ENCODE peak calls at places on chromosomes 7 and 10, in five cellular contexts. One of them, this sample, is unnamed.

GRCh38 chr7:45708046-45708950 is 134.1 kb downstream of the ADCY1 start:
- DNase-seq in GM12878: no peak
- DNase-seq in HepG2: no peak
- DNase-seq in NT2/D1: no peak
- DNase-seq in H1: no peak
- DNase-seq in this sample: no peak

GRCh38 chr7:6589829-6590644 is at the start of gene INTS15:
- DNase-seq in GM12878: no peak
- DNase-seq in HepG2: peak
- DNase-seq in NT2/D1: peak
- DNase-seq in H1: no peak
- DNase-seq in this sample: peak

GRCh38 chr10:114821293-114821914 is at the start of gene FHIP2A:
- DNase-seq in GM12878: no peak
- DNase-seq in HepG2: peak
- DNase-seq in NT2/D1: peak
- DNase-seq in H1: peak
- DNase-seq in this sample: peak

GRCh38 chr10:69179089-69179742 is 818 bp upstream of the SUPV3L1 start:
- DNase-seq in GM12878: no peak
- DNase-seq in HepG2: no peak
- DNase-seq in NT2/D1: no peak
- DNase-seq in H1: no peak
- DNase-seq in this sample: peak

GRCh38 chr7:33909755-33910154 is 4.4 kb downstream of the BMPER start:
- DNase-seq in GM12878: no peak
- DNase-seq in HepG2: no peak
- DNase-seq in NT2/D1: no peak
- DNase-seq in H1: no peak
- DNase-seq in this sample: no peak

GRCh38 chr10:89032141-89032814 is 41.7 kb downstream of the FAS start:
- DNase-seq in GM12878: peak
- DNase-seq in HepG2: no peak
- DNase-seq in NT2/D1: peak
- DNase-seq in H1: peak
- DNase-seq in this sample: no peak

GRCh38 chr7:117766915-117767314 is 106.3 kb downstream of the CTTNBP2 start:
- DNase-seq in GM12878: no peak
- DNase-seq in HepG2: no peak
- DNase-seq in NT2/D1: no peak
- DNase-seq in H1: no peak
- DNase-seq in this sample: no peak

GRCh38 chr7:90495241-90495640 is 25.8 kb downstream of the PTTG1IP2 start:
- DNase-seq in GM12878: no peak
- DNase-seq in HepG2: no peak
- DNase-seq in NT2/D1: no peak
- DNase-seq in H1: no peak
- DNase-seq in this sample: no peak

GRCh38 chr7:96004598-96004997 is 232.2 kb downstream of the DYNC1I1 start:
- DNase-seq in GM12878: no peak
- DNase-seq in HepG2: no peak
- DNase-seq in NT2/D1: no peak
- DNase-seq in H1: no peak
- DNase-seq in this sample: no peak

GRCh38 chr10:6208781-6209235 is 6.1 kb downstream of the PFKFB3 start:
- DNase-seq in GM12878: no peak
- DNase-seq in HepG2: no peak
- DNase-seq in NT2/D1: no peak
- DNase-seq in H1: no peak
- DNase-seq in this sample: no peak

GRCh38 chr7:38306136-38306535 is 32.7 kb upstream of the TARP start:
- DNase-seq in GM12878: no peak
- DNase-seq in HepG2: no peak
- DNase-seq in NT2/D1: no peak
- DNase-seq in H1: no peak
- DNase-seq in this sample: no peak

GRCh38 chr10:116691544-116692126 is 50.7 kb downstream of the HSPA12A start:
- DNase-seq in GM12878: no peak
- DNase-seq in HepG2: no peak
- DNase-seq in NT2/D1: no peak
- DNase-seq in H1: no peak
- DNase-seq in this sample: no peak

GRCh38 chr10:100882681-100883321 is 30.0 kb upstream of the SLF2 start:
- DNase-seq in GM12878: no peak
- DNase-seq in HepG2: no peak
- DNase-seq in NT2/D1: no peak
- DNase-seq in H1: no peak
- DNase-seq in this sample: no peak

GRCh38 chr7:2443491-2443890 is 32.7 kb downstream of the GRIFIN start:
- DNase-seq in GM12878: no peak
- DNase-seq in HepG2: no peak
- DNase-seq in NT2/D1: no peak
- DNase-seq in H1: no peak
- DNase-seq in this sample: no peak

GRCh38 chr7:81852701-81853100 is 82.9 kb upstream of the HGF start:
- DNase-seq in GM12878: no peak
- DNase-seq in HepG2: no peak
- DNase-seq in NT2/D1: no peak
- DNase-seq in H1: no peak
- DNase-seq in this sample: no peak

GRCh38 chr10:1359599-1359955 is 303.4 kb downstream of the WDR37 start:
- DNase-seq in GM12878: no peak
- DNase-seq in HepG2: no peak
- DNase-seq in NT2/D1: no peak
- DNase-seq in H1: no peak
- DNase-seq in this sample: no peak

GRCh38 chr7:153399554-153399940 is 640.0 kb downstream of the ACTR3B start:
- DNase-seq in GM12878: no peak
- DNase-seq in HepG2: no peak
- DNase-seq in NT2/D1: peak
- DNase-seq in H1: no peak
- DNase-seq in this sample: no peak

GRCh38 chr10:12594448-12594944 is 245.1 kb downstream of the CAMK1D start:
- DNase-seq in GM12878: no peak
- DNase-seq in HepG2: no peak
- DNase-seq in NT2/D1: no peak
- DNase-seq in H1: no peak
- DNase-seq in this sample: no peak

GRCh38 chr10:54800677-54801480 is at the start of gene PCDH15:
- DNase-seq in GM12878: peak
- DNase-seq in HepG2: peak
- DNase-seq in NT2/D1: peak
- DNase-seq in H1: peak
- DNase-seq in this sample: peak

GRCh38 chr7:2313450-2314208 is 612 bp downstream of the SNX8 start:
- DNase-seq in GM12878: no peak
- DNase-seq in HepG2: no peak
- DNase-seq in NT2/D1: no peak
- DNase-seq in H1: no peak
- DNase-seq in this sample: peak

GRCh38 chr10:113853577-113854018 is 284 bp downstream of the DCLRE1A start:
- DNase-seq in GM12878: no peak
- DNase-seq in HepG2: no peak
- DNase-seq in NT2/D1: no peak
- DNase-seq in H1: no peak
- DNase-seq in this sample: no peak

GRCh38 chr10:6918305-6918704 is 338.2 kb upstream of the PRKCQ start:
- DNase-seq in GM12878: no peak
- DNase-seq in HepG2: no peak
- DNase-seq in NT2/D1: no peak
- DNase-seq in H1: peak
- DNase-seq in this sample: peak

GRCh38 chr10:118106426-118106825 is 59.7 kb upstream of the RAB11FIP2 start:
- DNase-seq in GM12878: no peak
- DNase-seq in HepG2: peak
- DNase-seq in NT2/D1: peak
- DNase-seq in H1: peak
- DNase-seq in this sample: peak

GRCh38 chr10:125048101-125048864 is 106.4 kb downstream of the ZRANB1 start:
- DNase-seq in GM12878: no peak
- DNase-seq in HepG2: peak
- DNase-seq in NT2/D1: peak
- DNase-seq in H1: peak
- DNase-seq in this sample: peak

GRCh38 chr7:81140775-81141174 is 221.9 kb upstream of the SEMA3C start:
- DNase-seq in GM12878: no peak
- DNase-seq in HepG2: no peak
- DNase-seq in NT2/D1: no peak
- DNase-seq in H1: no peak
- DNase-seq in this sample: no peak

GRCh38 chr10:48470115-48470892 is 134.6 kb downstream of the ARHGAP22 start:
- DNase-seq in GM12878: no peak
- DNase-seq in HepG2: no peak
- DNase-seq in NT2/D1: peak
- DNase-seq in H1: no peak
- DNase-seq in this sample: no peak

GRCh38 chr10:89263091-89263490 is 11.5 kb upstream of the LIPA start:
- DNase-seq in GM12878: no peak
- DNase-seq in HepG2: no peak
- DNase-seq in NT2/D1: no peak
- DNase-seq in H1: no peak
- DNase-seq in this sample: no peak

GRCh38 chr10:93458821-93459257 is 23.3 kb downstream of the MYOF start:
- DNase-seq in GM12878: no peak
- DNase-seq in HepG2: peak
- DNase-seq in NT2/D1: peak
- DNase-seq in H1: no peak
- DNase-seq in this sample: no peak

GRCh38 chr7:99106869-99107268 is 37.0 kb downstream of the SMURF1 start:
- DNase-seq in GM12878: no peak
- DNase-seq in HepG2: no peak
- DNase-seq in NT2/D1: no peak
- DNase-seq in H1: no peak
- DNase-seq in this sample: no peak

GRCh38 chr7:112723416-112723815 is 66.8 kb downstream of the TMEM168 start:
- DNase-seq in GM12878: no peak
- DNase-seq in HepG2: no peak
- DNase-seq in NT2/D1: no peak
- DNase-seq in H1: no peak
- DNase-seq in this sample: no peak

GRCh38 chr10:2978111-2978510 is 89.2 kb upstream of the PFKP start:
- DNase-seq in GM12878: peak
- DNase-seq in HepG2: peak
- DNase-seq in NT2/D1: peak
- DNase-seq in H1: no peak
- DNase-seq in this sample: peak

DNA sequence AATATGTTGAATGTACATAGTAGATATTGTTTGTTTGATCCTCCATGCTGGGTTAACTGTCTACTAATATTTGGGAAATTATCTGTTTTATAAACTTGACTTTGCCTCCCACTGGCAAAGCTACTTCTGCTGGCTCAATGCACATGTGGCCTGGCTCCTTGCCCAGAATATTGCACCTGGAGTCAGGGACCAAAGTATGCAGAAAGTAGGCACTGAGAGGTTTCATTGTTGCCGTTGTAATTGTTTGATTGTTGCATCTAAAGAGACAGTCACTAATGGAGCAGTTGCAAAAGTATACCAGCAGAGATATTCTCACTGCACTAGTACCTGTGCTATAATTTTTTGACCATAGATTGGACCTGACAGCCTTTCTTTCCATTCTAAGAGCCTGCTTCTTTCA is 137.8 kb upstream of the CNTNAP2 start:
- DNase-seq in GM12878: no peak
- DNase-seq in HepG2: no peak
- DNase-seq in NT2/D1: no peak
- DNase-seq in H1: no peak
- DNase-seq in this sample: no peak
- TF ChIP-seq SUZ12 in GM12878: no peak
- TF ChIP-seq SUZ12 in HepG2: no peak
- TF ChIP-seq SUZ12 in NT2/D1: no peak
- TF ChIP-seq SUZ12 in H1: no peak
- TF ChIP-seq SUZ12 in this sample: no peak

GRCh38 chr10:122420624-122421007 is 33.8 kb upstream of the ARMS2 start:
- DNase-seq in GM12878: no peak
- DNase-seq in HepG2: no peak
- DNase-seq in NT2/D1: no peak
- DNase-seq in H1: no peak
- DNase-seq in this sample: no peak

GRCh38 chr10:122419890-122420623 is 34.4 kb upstream of the ARMS2 start:
- DNase-seq in GM12878: no peak
- DNase-seq in HepG2: no peak
- DNase-seq in NT2/D1: no peak
- DNase-seq in H1: no peak
- DNase-seq in this sample: no peak

GRCh38 chr10:122421054-122421625 is 33.3 kb upstream of the ARMS2 start:
- DNase-seq in GM12878: no peak
- DNase-seq in HepG2: no peak
- DNase-seq in NT2/D1: no peak
- DNase-seq in H1: no peak
- DNase-seq in this sample: no peak

GRCh38 chr10:122419016-122419415 is 35.4 kb upstream of the ARMS2 start:
- DNase-seq in GM12878: no peak
- DNase-seq in HepG2: no peak
- DNase-seq in NT2/D1: no peak
- DNase-seq in H1: no peak
- DNase-seq in this sample: no peak

GRCh38 chr10:122417667-122418066 is 36.8 kb upstream of the ARMS2 start:
- DNase-seq in GM12878: no peak
- DNase-seq in HepG2: no peak
- DNase-seq in NT2/D1: no peak
- DNase-seq in H1: no peak
- DNase-seq in this sample: no peak
- TF ChIP-seq SUZ12 in GM12878: no peak
- TF ChIP-seq SUZ12 in HepG2: no peak
- TF ChIP-seq SUZ12 in NT2/D1: no peak
- TF ChIP-seq SUZ12 in H1: no peak
- TF ChIP-seq SUZ12 in this sample: no peak

GRCh38 chr10:82874671-82875070 is 999.7 kb downstream of the NRG3 start:
- DNase-seq in GM12878: no peak
- DNase-seq in HepG2: no peak
- DNase-seq in NT2/D1: no peak
- DNase-seq in H1: no peak
- DNase-seq in this sample: no peak
- TF ChIP-seq SUZ12 in GM12878: no peak
- TF ChIP-seq SUZ12 in HepG2: no peak
- TF ChIP-seq SUZ12 in NT2/D1: no peak
- TF ChIP-seq SUZ12 in H1: no peak
- TF ChIP-seq SUZ12 in this sample: no peak

DNA sequence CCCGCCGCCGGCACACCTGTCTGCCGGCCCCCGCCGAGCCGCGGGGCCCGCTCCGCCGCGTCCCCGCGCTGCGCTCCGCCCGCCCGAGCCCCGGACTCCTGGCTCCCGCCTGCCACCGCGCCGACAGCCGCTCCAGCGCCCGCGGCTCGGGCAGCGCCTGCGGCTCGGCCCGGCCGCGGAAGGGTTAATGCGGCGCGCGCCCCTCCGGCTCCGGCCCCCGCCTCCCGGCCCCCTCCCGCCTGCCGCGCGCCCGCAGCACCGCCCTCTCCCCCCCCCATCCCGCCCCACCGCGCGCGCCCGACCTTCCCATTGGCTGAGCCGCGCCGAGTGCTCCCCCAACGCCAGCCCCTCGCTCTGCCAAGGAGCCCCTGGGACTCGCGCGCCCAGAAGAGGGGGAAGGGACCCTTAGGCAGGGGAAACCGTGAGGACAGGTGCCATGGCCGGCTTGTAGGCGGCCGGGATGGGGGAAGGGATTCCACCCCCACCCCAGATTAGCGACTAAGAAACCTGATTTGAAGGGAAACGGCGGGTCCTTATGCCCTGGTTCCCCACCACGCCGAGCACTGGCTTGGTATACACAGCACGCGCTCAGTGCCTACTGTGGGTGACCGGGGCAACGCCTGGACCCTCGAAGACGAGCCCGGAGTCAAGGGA is at the start of gene KCNH2:
- DNase-seq in GM12878: no peak
- DNase-seq in HepG2: no peak
- DNase-seq in NT2/D1: no peak
- DNase-seq in H1: no peak
- DNase-seq in this sample: peak
- TF ChIP-seq SUZ12 in GM12878: no peak
- TF ChIP-seq SUZ12 in HepG2: no peak
- TF ChIP-seq SUZ12 in NT2/D1: no peak
- TF ChIP-seq SUZ12 in H1: no peak
- TF ChIP-seq SUZ12 in this sample: no peak

This sample was measured in HEK293T.